ENCODE peak calls at places on chromosomes 16 and 17, in six cellular contexts. One of them, this sample, is unnamed.

GRCh38 chr17:60158751-60159478 is 9.1 kb downstream of the CA4 start:
- DNase-seq in Panc1: no peak
- DNase-seq in putamen: no peak
- DNase-seq in tibial nerve: no peak
- DNase-seq in iris pigment epithelial cell: no peak
- DNase-seq in C1 segment of cervical spinal cord: no peak
- DNase-seq in this sample: no peak

GRCh38 chr17:17937958-17938357 is 34.2 kb downstream of the TOM1L2 start:
- DNase-seq in Panc1: no peak
- DNase-seq in putamen: no peak
- DNase-seq in tibial nerve: no peak
- DNase-seq in iris pigment epithelial cell: no peak
- DNase-seq in C1 segment of cervical spinal cord: no peak
- DNase-seq in this sample: no peak

GRCh38 chr16:14202697-14203096 is 131.6 kb downstream of the MRTFB start:
- DNase-seq in Panc1: no peak
- DNase-seq in putamen: no peak
- DNase-seq in tibial nerve: no peak
- DNase-seq in iris pigment epithelial cell: peak
- DNase-seq in C1 segment of cervical spinal cord: no peak
- DNase-seq in this sample: no peak

GRCh38 chr16:11245222-11245737 is 10.7 kb downstream of the SOCS1 start:
- DNase-seq in Panc1: no peak
- DNase-seq in putamen: no peak
- DNase-seq in tibial nerve: no peak
- DNase-seq in iris pigment epithelial cell: no peak
- DNase-seq in C1 segment of cervical spinal cord: no peak
- DNase-seq in this sample: no peak

GRCh38 chr17:41415833-41416335 is 8.5 kb downstream of the KRT37 start:
- DNase-seq in Panc1: no peak
- DNase-seq in putamen: no peak
- DNase-seq in tibial nerve: peak
- DNase-seq in iris pigment epithelial cell: peak
- DNase-seq in C1 segment of cervical spinal cord: no peak
- DNase-seq in this sample: no peak

GRCh38 chr17:58267347-58268324 is 13.1 kb downstream of the MPO start:
- DNase-seq in Panc1: no peak
- DNase-seq in putamen: no peak
- DNase-seq in tibial nerve: no peak
- DNase-seq in iris pigment epithelial cell: no peak
- DNase-seq in C1 segment of cervical spinal cord: no peak
- DNase-seq in this sample: no peak

GRCh38 chr17:82464567-82464929 is 6.0 kb downstream of the NARF start:
- DNase-seq in Panc1: no peak
- DNase-seq in putamen: no peak
- DNase-seq in tibial nerve: no peak
- DNase-seq in iris pigment epithelial cell: no peak
- DNase-seq in C1 segment of cervical spinal cord: no peak
- DNase-seq in this sample: no peak

GRCh38 chr16:6643083-6643686 is 689.5 kb upstream of the RBFOX1 start:
- DNase-seq in Panc1: peak
- DNase-seq in putamen: peak
- DNase-seq in tibial nerve: peak
- DNase-seq in iris pigment epithelial cell: peak
- DNase-seq in C1 segment of cervical spinal cord: peak
- DNase-seq in this sample: peak

GRCh38 chr17:5872831-5873230 is 197.3 kb upstream of the WSCD1 start:
- DNase-seq in Panc1: no peak
- DNase-seq in putamen: no peak
- DNase-seq in tibial nerve: no peak
- DNase-seq in iris pigment epithelial cell: no peak
- DNase-seq in C1 segment of cervical spinal cord: no peak
- DNase-seq in this sample: no peak